ENCODE peak calls at places on chromosomes 6 and 20, in eight cellular contexts. J is NCI-H524; Z is T-helper 9 cell; K is NCI-H748 treated with DMSO at 0.1 percent for 48 hours; L is activated CD4-positive, alpha-beta T cell treated with anti-CD3 and anti-CD28 coated beads, Interleukin-2, amount 50 U/mL, for 1 hour; D is SW480; O is iPS DF 6.9; Q is ACHN. R is an unnamed sample.

GRCh38 chr6:146041282-146041681 is 12.4 kb downstream of the GRM1 start:
- DNase-seq in J (peak; percentile 70), Z (no peak), K (no peak), L (no peak), D (peak; percentile 18), O (peak; percentile 63), Q (peak; percentile 44), R (peak; percentile 2)

GRCh38 chr6:111842891-111843290 is 30.4 kb downstream of the FYN start:
- DNase-seq in J (no peak), Z (no peak), K (no peak), L (no peak), D (peak; percentile 50), O (no peak), Q (no peak), R (no peak)

GRCh38 chr6:158645064-158646022 is 800 bp upstream of the DYNLT1 start:
- DNase-seq in J (no peak), Z (no peak), K (no peak), L (no peak), D (peak; percentile 5), O (no peak), Q (no peak), R (no peak)

GRCh38 chr6:15090745-15091384 is 155.0 kb upstream of the JARID2 start:
- DNase-seq in J (no peak), Z (no peak), K (no peak), L (no peak), D (no peak), O (no peak), Q (no peak), R (no peak)

GRCh38 chr6:11848252-11848651 is 69.6 kb upstream of the ADTRP start:
- DNase-seq in J (no peak), Z (no peak), K (no peak), L (no peak), D (no peak), O (no peak), Q (no peak), R (no peak)

GRCh38 chr20:23641936-23642751 is 4.4 kb upstream of the CST3 start:
- DNase-seq in J (peak; percentile 41), Z (no peak), K (no peak), L (no peak), D (peak; percentile 31), O (no peak), Q (peak; percentile 82), R (peak; percentile 63)

GRCh38 chr6:163148781-163149534 is 265.6 kb upstream of the QKI start:
- DNase-seq in J (no peak), Z (no peak), K (no peak), L (no peak), D (no peak), O (no peak), Q (no peak), R (no peak)

GRCh38 chr6:147870745-147871144 is 362.3 kb downstream of the SAMD5 start:
- DNase-seq in J (no peak), Z (no peak), K (no peak), L (no peak), D (no peak), O (no peak), Q (no peak), R (no peak)

GRCh38 chr20:50680106-50680960 is 11.0 kb downstream of the RIPOR3 start:
- DNase-seq in J (no peak), Z (no peak), K (no peak), L (no peak), D (no peak), O (no peak), Q (peak; percentile 68), R (no peak)